ENCODE peak calls at places on chromosomes 12 and 14, in six cellular contexts. Y is ovary, J is testis, K is IMR-90, H is vagina, M is sigmoid colon. I is an unnamed sample. For H3K4me1 and H3K27me3, the result is how much of the 10 kb centered on the place peaks cover.

GRCh38 chr12:106976013-106976658 is 10.8 kb downstream of the MTERF2 start:
- DNase-seq in Y (no peak), J (no peak), K (peak), H (no peak), M (no peak), I (no peak)

GRCh38 chr12:12704593-12705230 is 8.7 kb upstream of the GPR19 start:
- DNase-seq in Y (peak), J (peak), K (peak), H (no peak), M (peak), I (peak)

GRCh38 chr12:104747956-104748355 is 210.1 kb downstream of the SLC41A2 start:
- DNase-seq in Y (no peak), J (no peak), K (no peak), H (no peak), M (no peak), I (no peak)

GRCh38 chr12:64181504-64182291 is 40.4 kb downstream of the KICS2 start:
- DNase-seq in Y (peak), J (peak), K (peak), H (no peak), M (peak), I (peak)

GRCh38 chr14:104746951-104747481 is 5.9 kb upstream of the SIVA1 start:
- DNase-seq in Y (no peak), J (no peak), K (peak), H (no peak), M (peak), I (peak)

GRCh38 chr14:92352158-92352985 is 29.4 kb downstream of the SLC24A4 start:
- DNase-seq in Y (no peak), J (peak), K (no peak), H (no peak), M (no peak), I (no peak)

GRCh38 chr14:105061428-105062047 is 3.7 kb downstream of the GPR132 start:
- DNase-seq in Y (no peak), J (no peak), K (no peak), H (peak), M (peak), I (peak)

GRCh38 chr14:60093088-60093487 is 1.4 kb downstream of the PCNX4 start:
- DNase-seq in Y (no peak), J (no peak), K (no peak), H (no peak), M (no peak), I (no peak)

GRCh38 chr14:63952933-63953437 is 100.2 kb downstream of the SYNE2 start:
- DNase-seq in Y (no peak), J (no peak), K (peak), H (no peak), M (no peak), I (no peak)

GRCh38 chr12:24042651-24043050 is 93.2 kb upstream of the SOX5 start:
- DNase-seq in Y (no peak), J (no peak), K (peak), H (no peak), M (no peak), I (no peak)

GRCh38 chr12:57148469-57149308 is 1.3 kb upstream of the LRP1-AS start:
- DNase-seq in Y (peak), J (peak), K (peak), H (no peak), M (peak), I (peak)

GRCh38 chr14:74368441-74368840 is 20.2 kb downstream of the VRTN start:
- DNase-seq in Y (no peak), J (no peak), K (no peak), H (no peak), M (peak), I (no peak)

GRCh38 chr12:124625867-124626675 is 58.7 kb upstream of the NCOR2 start:
- DNase-seq in Y (peak), J (peak), K (peak), H (no peak), M (peak), I (peak)

GRCh38 chr12:5499566-5500325 is 67.8 kb downstream of the NTF3 start:
- DNase-seq in Y (no peak), J (no peak), K (peak), H (no peak), M (no peak), I (no peak)

GRCh38 chr12:62123721-62124203 is 136.4 kb upstream of the USP15 start:
- DNase-seq in Y (peak), J (peak), K (peak), H (no peak), M (no peak), I (peak)

GRCh38 chr14:24052656-24053547 is 1.1 kb downstream of the CARMIL3 start:
- DNase-seq in Y (no peak), J (no peak), K (no peak), H (no peak), M (no peak), I (no peak)

GRCh38 chr14:99592394-99592793 is 11.6 kb downstream of the CCDC85C start:
- DNase-seq in Y (no peak), J (no peak), K (no peak), H (no peak), M (no peak), I (no peak)

GRCh38 chr12:46386360-46386867 is 13.8 kb upstream of the SLC38A2 start:
- DNase-seq in Y (no peak), J (no peak), K (peak), H (no peak), M (no peak), I (no peak)

GRCh38 chr12:46386877-46387629 is 14.5 kb upstream of the SLC38A2 start:
- DNase-seq in Y (no peak), J (no peak), K (peak), H (no peak), M (no peak), I (peak)

GRCh38 chr12:46384451-46385301 is 12.1 kb upstream of the SLC38A2 start:
- DNase-seq in Y (no peak), J (no peak), K (no peak), H (no peak), M (no peak), I (no peak)

GRCh38 chr12:46383654-46384450 is 11.3 kb upstream of the SLC38A2 start:
- DNase-seq in Y (peak), J (peak), K (peak), H (no peak), M (peak), I (peak)

GRCh38 chr12:46385439-46385838 is 12.9 kb upstream of the SLC38A2 start:
- DNase-seq in Y (no peak), J (no peak), K (no peak), H (no peak), M (no peak), I (peak)
- H3K4me1 ChIP-seq in Y (under half), J (under half), K (under half), H (half or more), M (under half), I (under half)

DNA sequence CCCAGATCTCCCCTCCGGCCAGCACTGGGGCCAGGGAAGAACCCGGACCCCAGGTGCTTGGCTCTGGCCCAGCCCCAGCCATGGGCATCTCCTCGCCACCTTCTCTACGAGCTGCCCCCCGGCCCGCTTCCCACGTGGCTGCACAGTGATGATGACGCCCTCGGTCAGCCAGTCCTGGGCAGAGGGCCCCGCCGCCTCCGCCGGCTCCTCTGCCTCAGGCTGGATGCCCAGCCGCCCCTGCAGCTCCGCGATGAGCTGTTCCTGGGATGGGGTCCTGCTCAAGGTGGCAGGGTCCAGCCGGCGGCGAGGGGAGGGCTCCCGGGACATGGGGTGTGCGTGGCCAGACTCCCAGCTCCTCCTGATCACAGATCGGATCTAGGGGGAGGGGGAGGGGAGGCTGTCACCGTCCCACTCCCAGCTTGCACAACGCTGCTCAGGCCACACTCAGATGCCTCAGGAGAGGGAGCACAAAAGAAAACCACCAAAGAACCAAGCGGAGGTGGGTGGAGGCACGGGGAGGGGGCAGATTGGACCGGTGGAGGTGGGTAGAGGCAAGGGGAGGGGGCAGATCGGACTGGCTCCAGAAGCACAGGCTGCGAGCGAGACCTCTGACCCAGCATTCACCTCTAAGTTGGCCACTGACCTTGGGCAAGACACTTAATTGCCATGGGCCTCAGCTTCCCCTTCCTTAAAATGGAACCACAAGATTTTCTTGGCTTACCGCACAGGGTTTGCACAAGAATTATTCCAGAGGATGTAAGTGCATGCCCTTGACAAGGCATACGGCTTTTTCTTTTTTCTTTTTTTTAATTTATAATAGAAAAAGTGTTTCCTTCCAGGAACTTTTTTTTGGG is 16.1 kb upstream of the RPLP0 start:
- DNase-seq in Y (no peak), J (no peak), K (no peak), H (no peak), M (no peak), I (no peak)
- TF ChIP-seq POLR2A in Y (no peak), J (no peak), K (no peak), H (no peak), M (no peak), I (no peak)

GRCh38 chr12:108297424-108297823 is 41.7 kb downstream of the CMKLR1 start:
- DNase-seq in Y (no peak), J (no peak), K (no peak), H (no peak), M (peak), I (no peak)
- H3K27me3 ChIP-seq in Y (under half), J (under half), K (under half), H (under half), M (under half), I (under half)

GRCh38 chr14:96508900-96509299 is 6.7 kb downstream of the PAPOLA start:
- DNase-seq in Y (no peak), J (no peak), K (no peak), H (no peak), M (no peak), I (no peak)

GRCh38 chr14:96511667-96512066 is 9.5 kb downstream of the PAPOLA start:
- DNase-seq in Y (no peak), J (no peak), K (no peak), H (no peak), M (no peak), I (no peak)

GRCh38 chr14:96509457-96510090 is 7.4 kb downstream of the PAPOLA start:
- DNase-seq in Y (no peak), J (no peak), K (no peak), H (no peak), M (no peak), I (no peak)

GRCh38 chr14:96511146-96511545 is 9.0 kb downstream of the PAPOLA start:
- DNase-seq in Y (no peak), J (no peak), K (no peak), H (no peak), M (no peak), I (no peak)

DNA sequence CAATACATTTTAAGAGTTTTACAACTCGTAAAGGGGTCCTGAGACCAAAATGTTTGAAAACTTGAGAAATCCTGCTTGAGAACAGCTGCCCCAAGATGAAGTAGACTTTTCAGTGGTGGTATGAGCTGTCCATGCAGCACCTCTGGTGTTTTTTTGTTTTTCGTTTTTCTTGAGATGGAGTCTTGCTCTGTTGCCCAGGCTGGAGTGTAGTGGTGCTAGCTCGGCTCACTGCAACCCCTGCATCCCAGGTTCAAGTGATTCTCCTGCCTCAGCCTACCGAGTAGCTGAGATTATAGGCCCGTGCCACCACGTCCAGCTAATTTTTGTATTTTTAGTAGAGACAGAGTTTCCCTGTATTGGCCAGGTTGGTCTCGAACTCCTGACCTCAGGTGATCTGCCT is 5.5 kb downstream of the PAPOLA start:
- DNase-seq in Y (no peak), J (no peak), K (no peak), H (no peak), M (no peak), I (no peak)
- H3K4me1 ChIP-seq in Y (under half), J (under half), K (under half), H (half or more), M (under half), I (under half)

GRCh38 chr12:113798552-113798951 is 167.6 kb downstream of the RBM19 start:
- DNase-seq in Y (no peak), J (no peak), K (no peak), H (no peak), M (no peak), I (no peak)

GRCh38 chr12:113797535-113797868 is 168.6 kb downstream of the RBM19 start:
- DNase-seq in Y (no peak), J (no peak), K (no peak), H (no peak), M (no peak), I (no peak)

GRCh38 chr12:113794774-113795173 is 171.4 kb downstream of the RBM19 start:
- DNase-seq in Y (no peak), J (no peak), K (no peak), H (no peak), M (no peak), I (no peak)

GRCh38 chr12:113796086-113796827 is 169.9 kb downstream of the RBM19 start:
- DNase-seq in Y (no peak), J (no peak), K (no peak), H (no peak), M (no peak), I (no peak)

GRCh38 chr12:113796852-113797534 is 169.1 kb downstream of the RBM19 start:
- DNase-seq in Y (no peak), J (no peak), K (no peak), H (no peak), M (no peak), I (no peak)
- TF ChIP-seq POLR2A in Y (no peak), J (no peak), K (no peak), H (no peak), M (no peak), I (no peak)

GRCh38 chr12:1815108-1815507 is 5.3 kb upstream of the LRTM2 start:
- DNase-seq in Y (no peak), J (no peak), K (no peak), H (no peak), M (no peak), I (no peak)

GRCh38 chr12:1811948-1812291 is 8.4 kb upstream of the LRTM2 start:
- DNase-seq in Y (no peak), J (no peak), K (no peak), H (no peak), M (no peak), I (no peak)

GRCh38 chr12:1815814-1816729 is 4.3 kb upstream of the LRTM2 start:
- DNase-seq in Y (no peak), J (no peak), K (no peak), H (no peak), M (no peak), I (no peak)

GRCh38 chr12:1812650-1813302 is 7.6 kb upstream of the LRTM2 start:
- DNase-seq in Y (no peak), J (no peak), K (peak), H (no peak), M (no peak), I (no peak)

GRCh38 chr12:1814266-1814665 is 6.1 kb upstream of the LRTM2 start:
- DNase-seq in Y (no peak), J (no peak), K (no peak), H (no peak), M (no peak), I (no peak)
- H3K27me3 ChIP-seq in Y (under half), J (under half), K (under half), H (under half), M (under half), I (under half)

GRCh38 chr14:21047378-21047781 is 5.2 kb downstream of the RNASE7 start:
- DNase-seq in Y (no peak), J (no peak), K (no peak), H (no peak), M (no peak), I (no peak)
- H3K4me1 ChIP-seq in Y (under half), J (under half), K (under half), H (under half), M (under half), I (under half)